ENCODE peak calls at places on chromosomes 5 and 9, in nine cellular contexts. Q, Z, A, N, J, B, C, W and D are unnamed samples.

GRCh38 chr5:67677422-67677970 is 480.9 kb upstream of the CD180 start:
- DNase-seq in C (no peak), J (no peak), W (no peak), B (no peak), Z (no peak), A (no peak), Q (no peak), N (no peak), D (no peak)

GRCh38 chr5:113612060-113612496 is 98.6 kb downstream of the YTHDC2 start:
- DNase-seq in C (no peak), A (no peak), Q (no peak), N (no peak), J (no peak), W (no peak), Z (peak; percentile 46), B (no peak), D (no peak)

GRCh38 chr9:93963969-93964368 is 8.8 kb upstream of the BARX1 start:
- DNase-seq in Z (no peak), W (no peak), A (no peak), B (no peak), Q (no peak), C (no peak), N (no peak), J (no peak), D (no peak)

GRCh38 chr5:58871648-58872242 is 288.9 kb downstream of the RAB3C start:
- DNase-seq in N (no peak), B (peak; percentile 40), C (no peak), A (no peak), W (no peak), J (no peak), Q (no peak), Z (peak; percentile 55), D (no peak)

GRCh38 chr9:38274746-38275250 is 117.7 kb upstream of the ALDH1B1 start:
- DNase-seq in Q (no peak), Z (no peak), B (peak; percentile 47), C (no peak), J (no peak), A (no peak), W (no peak), N (no peak), D (no peak)

GRCh38 chr9:87119328-87119881 is 172.1 kb upstream of the GAS1 start:
- DNase-seq in N (no peak), B (peak; percentile 52), A (no peak), W (no peak), J (peak; percentile 42), C (peak; percentile 54), Q (peak; percentile 40), Z (no peak), D (no peak)

GRCh38 chr9:90142580-90142979 is 500.0 kb downstream of the DIRAS2 start:
- DNase-seq in C (peak; percentile 25), A (peak; percentile 48), N (no peak), J (peak; percentile 56), Q (peak; percentile 6), W (peak; percentile 50), B (peak; percentile 47), Z (peak; percentile 65), D (no peak)

GRCh38 chr9:128438343-128439109 is 17.3 kb upstream of the ODF2 start:
- DNase-seq in B (peak; percentile 90), Z (peak; percentile 84), A (peak; percentile 97), C (peak; percentile 84), N (peak; percentile 93), Q (peak; percentile 20), W (peak; percentile 84), J (peak; percentile 85), D (peak; percentile 93)

GRCh38 chr9:77455312-77455927 is 192.7 kb downstream of the GNA14 start:
- DNase-seq in C (no peak), N (no peak), W (peak; percentile 26), A (peak; percentile 58), Q (no peak), Z (peak; percentile 66), J (no peak), B (peak; percentile 42), D (no peak)

GRCh38 chr5:110817437-110817836 is 78.6 kb downstream of the SLC25A46 start:
- DNase-seq in W (no peak), J (no peak), A (no peak), N (no peak), Q (no peak), C (no peak), B (peak; percentile 56), Z (no peak), D (no peak)

GRCh38 chr5:107393846-107394245 is 276.9 kb downstream of the EFNA5 start:
- DNase-seq in Z (no peak), B (no peak), J (no peak), A (no peak), N (no peak), W (no peak), C (no peak), Q (no peak), D (no peak)

GRCh38 chr9:89814340-89815040 is 209.7 kb downstream of the GADD45G start:
- DNase-seq in Z (no peak), Q (no peak), B (peak; percentile 74), W (no peak), A (no peak), J (no peak), N (no peak), C (no peak), D (no peak)

GRCh38 chr9:127865645-127866464 is 11.4 kb upstream of the ENG start:
- DNase-seq in B (no peak), W (no peak), Q (no peak), N (no peak), J (no peak), A (no peak), Z (no peak), C (no peak), D (no peak)

GRCh38 chr9:124256517-124257069 is 1.2 kb upstream of the NEK6 start:
- DNase-seq in J (no peak), B (peak; percentile 92), C (no peak), W (no peak), A (no peak), N (no peak), Q (peak; percentile 26), Z (no peak), D (no peak)

GRCh38 chr9:85178486-85178885 is 509.0 kb downstream of the NTRK2 start:
- DNase-seq in C (no peak), Q (no peak), J (no peak), Z (no peak), N (no peak), B (no peak), A (no peak), W (no peak), D (no peak)

GRCh38 chr5:150517272-150518152 is 9.6 kb downstream of the NDST1 start:
- DNase-seq in A (no peak), B (peak; percentile 85), W (no peak), Q (peak; percentile 79), J (peak; percentile 88), N (peak; percentile 72), C (no peak), Z (no peak), D (no peak)

GRCh38 chr9:22210262-22210661 is 201.2 kb upstream of the CDKN2B start:
- DNase-seq in B (no peak), J (no peak), N (no peak), Q (no peak), A (no peak), Z (no peak), W (no peak), C (no peak), D (no peak)